ENCODE peak calls at places on chromosome 19, in ten cellular contexts. U is transverse colon, H is Caco-2, O is IMR-90, S is endodermal cell, Q is tibial nerve, L is fibroblast of lung, Y is uterus, M is PC-9, C is kidney epithelial cell. W is an unnamed sample.

GRCh38 chr19:3146677-3147100 is 10.9 kb downstream of the GNA15 start:
- DNase-seq in U (peak; percentile 30), H (no peak), O (no peak), S (peak; percentile 90), Q (no peak), L (no peak), Y (no peak), M (peak; percentile 37), C (no peak), W (peak; percentile 61)

GRCh38 chr19:1608414-1609391 is 3.4 kb upstream of the UQCR11 start:
- DNase-seq in U (no peak), H (no peak), O (no peak), S (no peak), Q (no peak), L (no peak), Y (no peak), M (peak; percentile 53), C (no peak), W (no peak)

GRCh38 chr19:35608250-35608649 is 4.3 kb upstream of the HAUS5 start:
- DNase-seq in U (no peak), H (no peak), O (no peak), S (no peak), Q (no peak), L (no peak), Y (no peak), M (no peak), C (no peak), W (no peak)

GRCh38 chr19:38004505-38005223 is 97.7 kb downstream of the SIPA1L3 start:
- DNase-seq in U (peak; percentile 67), H (peak; percentile 83), O (peak; percentile 98), S (peak; percentile 92), Q (peak; percentile 74), L (peak; percentile 96), Y (peak; percentile 78), M (peak; percentile 68), C (peak; percentile 94), W (peak; percentile 63)

GRCh38 chr19:1725100-1726064 is 27.9 kb upstream of the ONECUT3 start:
- DNase-seq in U (peak; percentile 12), H (peak; percentile 60), O (peak; percentile 28), S (peak; percentile 92), Q (no peak), L (peak; percentile 37), Y (no peak), M (no peak), C (no peak), W (peak; percentile 49)

GRCh38 chr19:7355151-7355845 is 6.6 kb downstream of the ARHGEF18 start:
- DNase-seq in U (peak; percentile 34), H (no peak), O (peak; percentile 59), S (no peak), Q (no peak), L (peak; percentile 52), Y (peak; percentile 62), M (no peak), C (no peak), W (no peak)

GRCh38 chr19:38389957-38390924 is 1.7 kb downstream of the SPRED3 start:
- DNase-seq in U (no peak), H (peak; percentile 28), O (no peak), S (peak; percentile 62), Q (no peak), L (no peak), Y (no peak), M (no peak), C (no peak), W (no peak)

GRCh38 chr19:51327066-51327985 is 14.6 kb downstream of the VSIG10L start:
- DNase-seq in U (peak; percentile 43), H (no peak), O (peak; percentile 17), S (peak; percentile 95), Q (no peak), L (no peak), Y (no peak), M (no peak), C (no peak), W (peak; percentile 45)

GRCh38 chr19:1009976-1010538 is 9.8 kb downstream of the GRIN3B start:
- DNase-seq in U (no peak), H (no peak), O (no peak), S (no peak), Q (no peak), L (no peak), Y (no peak), M (no peak), C (no peak), W (peak; percentile 29)

GRCh38 chr19:48194041-48194871 is 23.8 kb downstream of the ZSWIM9 start:
- DNase-seq in U (no peak), H (peak; percentile 23), O (peak; percentile 7), S (peak; percentile 75), Q (no peak), L (no peak), Y (no peak), M (no peak), C (no peak), W (no peak)

GRCh38 chr19:35268546-35269424 is at the start of gene USF2:
- DNase-seq in U (peak; percentile 80), H (peak; percentile 87), O (peak; percentile 61), S (peak; percentile 86), Q (no peak), L (peak; percentile 62), Y (peak; percentile 67), M (peak; percentile 72), C (no peak), W (peak; percentile 77)

GRCh38 chr19:56105090-56105701 is 15.9 kb downstream of the ZNF787 start:
- DNase-seq in U (peak; percentile 89), H (no peak), O (peak; percentile 33), S (peak; percentile 94), Q (peak; percentile 52), L (peak; percentile 48), Y (peak; percentile 69), M (peak; percentile 22), C (peak; percentile 49), W (peak; percentile 88)
- TF ChIP-seq CTCF in U (peak; percentile 90), H (peak; percentile 46), O (peak; percentile 36), S (peak; percentile 89), Q (peak; percentile 63), L (peak; percentile 62), Y (peak; percentile 72), M (peak; percentile 59), C (peak; percentile 84), W (peak; percentile 73)

DNA sequence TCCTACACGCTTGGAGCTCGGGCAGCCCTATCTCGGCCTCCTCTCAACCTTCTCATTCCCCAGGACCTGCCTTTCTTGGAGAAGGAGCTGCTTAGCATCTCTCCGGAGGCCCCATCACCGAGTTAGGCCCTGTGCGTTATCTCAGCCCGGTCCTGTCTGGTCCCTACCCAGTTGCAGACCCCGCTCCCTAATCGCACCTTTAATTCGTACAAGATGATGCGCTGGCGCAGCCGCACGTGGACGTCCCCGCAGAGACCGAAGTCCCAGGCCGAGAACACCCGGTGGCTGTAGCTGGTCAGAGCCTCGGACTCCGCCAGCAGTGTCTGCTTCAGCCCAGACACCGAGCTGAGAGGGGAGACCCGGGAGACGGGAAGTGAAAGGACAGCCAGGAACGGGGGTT is 5.7 kb upstream of the LENG1 start:
- DNase-seq in U (no peak), H (no peak), O (no peak), S (no peak), Q (no peak), L (no peak), Y (no peak), M (no peak), C (no peak), W (no peak)
- H3K36me3 ChIP-seq in U (no peaks in the 10 kb centered on the region), H (no peaks in the 10 kb centered on the region), O (no peaks in the 10 kb centered on the region), S (no peaks in the 10 kb centered on the region), Q (no peaks in the 10 kb centered on the region), L (no peaks in the 10 kb centered on the region), Y (no peaks in the 10 kb centered on the region), M (no peaks in the 10 kb centered on the region), C (no peaks in the 10 kb centered on the region), W (no peaks in the 10 kb centered on the region)

DNA sequence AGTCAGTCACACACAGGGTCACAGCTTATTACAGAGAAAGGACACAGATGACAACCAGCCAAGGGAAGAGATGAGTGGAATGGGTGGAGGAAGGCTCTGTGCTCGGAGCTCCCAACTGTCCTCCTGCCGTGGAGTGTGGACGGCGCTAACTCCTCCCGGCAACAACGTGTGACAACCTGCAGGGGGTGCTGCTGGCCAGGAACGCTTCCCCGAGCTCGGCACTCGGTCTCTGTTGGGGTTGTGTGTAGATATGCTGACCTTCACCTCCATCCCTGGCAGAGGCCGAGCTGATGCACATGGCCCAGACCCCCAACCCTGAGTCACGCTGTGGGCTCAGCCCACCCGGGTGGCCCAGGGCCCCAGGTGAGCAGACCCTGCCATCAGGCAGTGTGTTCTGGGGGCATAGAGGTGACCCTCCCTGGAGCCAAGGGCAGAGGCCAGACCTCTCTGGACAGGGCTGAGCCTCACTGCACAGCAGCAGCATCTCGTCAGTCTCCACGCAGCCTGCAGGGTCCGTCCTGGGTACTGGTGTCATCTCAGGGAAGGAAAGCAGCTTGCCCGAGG is 14.1 kb downstream of the ZNF444 start:
- DNase-seq in U (peak; percentile 33), H (no peak), O (no peak), S (peak; percentile 89), Q (no peak), L (no peak), Y (no peak), M (no peak), C (no peak), W (no peak)
- TF ChIP-seq CTCF in U (peak; percentile 41), H (peak; percentile 13), O (peak; percentile 31), S (peak; percentile 81), Q (no peak), L (peak; percentile 37), Y (no peak), M (peak; percentile 56), C (peak; percentile 18), W (no peak)

DNA sequence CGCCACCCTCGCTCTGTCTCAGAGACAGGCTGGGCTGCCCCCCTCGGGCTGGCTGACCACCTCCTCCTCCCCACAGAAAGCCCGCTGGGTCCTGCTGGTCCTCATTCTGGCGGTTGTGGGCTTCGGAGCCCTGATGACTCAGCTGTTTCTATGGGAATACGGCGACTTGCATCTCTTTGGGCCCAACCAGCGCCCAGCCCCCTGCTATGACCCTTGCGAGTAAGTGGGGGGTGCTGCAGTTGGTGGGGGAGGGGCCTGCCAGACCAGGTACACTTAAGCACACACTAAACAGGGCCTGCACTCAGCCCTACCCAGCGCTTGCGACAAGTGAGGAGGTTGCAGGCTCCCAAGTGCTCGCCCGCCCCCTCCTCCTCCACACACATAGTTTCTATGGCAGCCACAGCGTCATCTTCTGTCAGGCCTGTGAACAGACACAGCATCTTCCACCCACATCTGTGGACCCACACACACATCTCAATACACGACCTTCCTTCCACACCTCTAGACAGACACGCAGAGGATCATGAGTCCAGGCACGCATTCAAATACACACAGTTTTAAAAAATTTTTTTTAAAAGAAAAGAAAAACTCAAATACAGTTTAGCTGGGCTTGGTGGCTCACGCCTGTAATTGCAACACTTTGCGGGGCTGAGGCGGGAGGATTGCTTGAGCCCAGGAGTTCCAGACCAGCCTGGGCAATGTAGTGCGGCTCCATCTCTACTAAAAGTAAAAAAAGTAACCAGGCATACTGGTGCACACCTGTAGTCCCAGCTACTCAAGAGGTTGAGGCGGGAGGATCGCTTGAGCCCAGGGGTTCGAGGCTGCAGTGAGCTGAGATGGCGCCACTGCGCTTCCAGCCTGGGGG is 18.4 kb downstream of the PLD3 start:
- DNase-seq in U (no peak), H (no peak), O (peak; percentile 24), S (peak; percentile 88), Q (no peak), L (peak; percentile 71), Y (no peak), M (no peak), C (no peak), W (no peak)
- H3K36me3 ChIP-seq in U (peaks cover 7% of the 10 kb centered on the region), H (no peaks in the 10 kb centered on the region), O (peaks cover 42% of the 10 kb centered on the region), S (peaks cover 37% of the 10 kb centered on the region), Q (peaks cover 56% of the 10 kb centered on the region), L (peaks cover 9% of the 10 kb centered on the region), Y (no peaks in the 10 kb centered on the region), M (no peaks in the 10 kb centered on the region), C (peaks cover 1% of the 10 kb centered on the region), W (no peaks in the 10 kb centered on the region)